ENCODE peak calls at places on chromosomes 13 and 19, in eight cellular contexts. N, D, K, M, X, C, Q and U are unnamed samples.

GRCh38 chr13:60617863-60618733 is 221.1 kb downstream of the TDRD3 start:
- DNase-seq in N (no peak), D (no peak), K (peak; percentile 44), M (no peak), X (no peak), C (no peak), Q (peak; percentile 77), U (no peak)

GRCh38 chr19:57465680-57466381 is 8.9 kb upstream of the VN1R1 start:
- DNase-seq in N (no peak), D (no peak), K (no peak), M (no peak), X (no peak), C (no peak), Q (peak; percentile 75), U (no peak)

GRCh38 chr13:27607125-27607524 is 13.2 kb downstream of the LNX2 start:
- DNase-seq in N (no peak), D (no peak), K (peak; percentile 89), M (no peak), X (no peak), C (no peak), Q (no peak), U (no peak)

GRCh38 chr13:108834193-108834592 is 204.8 kb downstream of the MYO16 start:
- DNase-seq in N (no peak), D (no peak), K (no peak), M (no peak), X (no peak), C (no peak), Q (no peak), U (no peak)

GRCh38 chr13:50923272-50923671 is 13.7 kb downstream of the RNASEH2B start:
- DNase-seq in N (no peak), D (no peak), K (no peak), M (no peak), X (no peak), C (no peak), Q (no peak), U (no peak)

GRCh38 chr19:33758541-33759013 is 38.1 kb upstream of the KCTD15 start:
- DNase-seq in N (no peak), D (no peak), K (no peak), M (no peak), X (peak; percentile 51), C (no peak), Q (no peak), U (no peak)

GRCh38 chr19:32692727-32693061 is 1.1 kb downstream of the NUDT19 start:
- DNase-seq in N (no peak), D (no peak), K (no peak), M (no peak), X (no peak), C (no peak), Q (no peak), U (no peak)

GRCh38 chr19:47509973-47510372 is 4.9 kb downstream of the NAPA start:
- DNase-seq in N (peak; percentile 67), D (peak; percentile 78), K (no peak), M (no peak), X (no peak), C (no peak), Q (no peak), U (peak; percentile 47)

GRCh38 chr19:42098781-42099180 is 22.8 kb downstream of the ZNF574 start:
- DNase-seq in N (no peak), D (no peak), K (no peak), M (no peak), X (no peak), C (no peak), Q (no peak), U (peak; percentile 84)

GRCh38 chr19:1409204-1410005 is 2.0 kb downstream of the DAZAP1 start:
- DNase-seq in N (peak; percentile 41), D (no peak), K (no peak), M (no peak), X (no peak), C (no peak), Q (no peak), U (no peak)

GRCh38 chr19:27974082-27974513 is 1238.9 kb downstream of the UQCRFS1 start:
- DNase-seq in N (no peak), D (no peak), K (peak; percentile 4), M (no peak), X (no peak), C (no peak), Q (peak; percentile 83), U (peak; percentile 56)

GRCh38 chr13:111262715-111263114 is 57.7 kb upstream of the TEX29 start:
- DNase-seq in N (no peak), D (no peak), K (no peak), M (no peak), X (no peak), C (no peak), Q (no peak), U (no peak)

GRCh38 chr13:50104493-50104892 is 89.2 kb downstream of the KCNRG start:
- DNase-seq in N (no peak), D (no peak), K (no peak), M (no peak), X (no peak), C (no peak), Q (no peak), U (no peak)

GRCh38 chr13:109708014-109708617 is 78.3 kb downstream of the IRS2 start:
- DNase-seq in N (no peak), D (no peak), K (no peak), M (no peak), X (no peak), C (no peak), Q (no peak), U (no peak)

GRCh38 chr13:111947876-111948275 is 119.1 kb upstream of the SOX1 start:
- DNase-seq in N (no peak), D (no peak), K (no peak), M (no peak), X (no peak), C (no peak), Q (no peak), U (no peak)

GRCh38 chr19:3284759-3285646 is 60.5 kb downstream of the CELF5 start:
- DNase-seq in N (peak; percentile 61), D (peak; percentile 93), K (peak; percentile 90), M (peak; percentile 66), X (peak; percentile 89), C (peak; percentile 21), Q (peak; percentile 100), U (peak; percentile 97)

GRCh38 chr19:47653856-47654255 is 44.9 kb downstream of the BICRA start:
- DNase-seq in N (no peak), D (no peak), K (no peak), M (no peak), X (no peak), C (no peak), Q (no peak), U (no peak)

GRCh38 chr19:2042485-2043268 is 8.4 kb downstream of the MKNK2 start:
- DNase-seq in N (peak; percentile 53), D (no peak), K (no peak), M (no peak), X (no peak), C (no peak), Q (no peak), U (peak; percentile 74)

GRCh38 chr13:75368167-75368566 is 113.8 kb downstream of the TBC1D4 start:
- DNase-seq in N (peak; percentile 41), D (no peak), K (peak; percentile 88), M (no peak), X (no peak), C (no peak), Q (no peak), U (no peak)

GRCh38 chr13:39810091-39810877 is 154.8 kb downstream of the COG6 start:
- DNase-seq in N (no peak), D (no peak), K (no peak), M (no peak), X (no peak), C (no peak), Q (peak; percentile 59), U (no peak)

GRCh38 chr13:93775507-93776108 is 549.0 kb downstream of the GPC6 start:
- DNase-seq in N (no peak), D (no peak), K (peak; percentile 50), M (no peak), X (no peak), C (no peak), Q (no peak), U (no peak)
- H3K27ac ChIP-seq in N (no peak overlapping the region), D (no peak overlapping the region), K (peak overlapping the region; percentile 52), M (no peak overlapping the region), X (no peak overlapping the region), C (no peak overlapping the region), Q (no peak overlapping the region), U (no peak overlapping the region)

DNA sequence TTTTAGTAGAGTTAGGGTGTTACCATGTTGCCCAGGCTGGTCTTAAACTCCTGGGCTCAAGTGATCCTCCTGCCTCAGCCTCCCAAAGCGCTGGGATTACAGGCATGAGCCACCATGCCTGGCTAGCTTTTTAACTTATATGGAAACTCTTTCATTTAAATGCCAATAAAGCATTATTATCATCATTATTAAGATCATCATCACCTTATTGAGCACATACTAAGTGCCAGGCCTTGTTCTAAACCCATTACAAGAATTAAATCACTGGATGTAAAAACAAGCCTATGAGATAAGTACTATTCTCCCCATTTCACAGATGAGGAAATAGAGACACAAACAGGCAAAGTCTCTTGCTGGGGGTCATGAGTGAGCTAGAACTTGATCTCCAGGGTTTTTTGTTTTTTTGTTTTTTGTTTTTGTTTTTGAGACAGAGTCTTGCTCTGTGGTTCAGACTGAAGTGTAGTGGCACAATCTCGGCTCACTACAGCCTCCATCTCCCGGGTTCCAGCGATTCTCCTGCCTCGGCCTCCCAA is 1.3 kb downstream of the GMFG start:
- DNase-seq in N (no peak), D (no peak), K (no peak), M (no peak), X (no peak), C (no peak), Q (no peak), U (no peak)
- H3K36me3 ChIP-seq in N (no peaks in the 10 kb centered on the region), D (no peaks in the 10 kb centered on the region), K (no peaks in the 10 kb centered on the region), M (peaks cover 8% of the 10 kb centered on the region), X (peaks cover 3% of the 10 kb centered on the region), C (no peaks in the 10 kb centered on the region), Q (no peaks in the 10 kb centered on the region), U (no peaks in the 10 kb centered on the region)

GRCh38 chr19:31461814-31462539 is 112.7 kb upstream of the TSHZ3 start:
- DNase-seq in N (no peak), D (no peak), K (no peak), M (no peak), X (no peak), C (no peak), Q (no peak), U (no peak)

GRCh38 chr19:31459430-31459829 is 110.2 kb upstream of the TSHZ3 start:
- DNase-seq in N (no peak), D (no peak), K (no peak), M (no peak), X (no peak), C (no peak), Q (no peak), U (no peak)
- TF ChIP-seq CTCF in N (no peak), D (no peak), K (no peak), M (no peak), X (no peak), C (no peak), Q (peak; percentile 64), U (no peak)

DNA sequence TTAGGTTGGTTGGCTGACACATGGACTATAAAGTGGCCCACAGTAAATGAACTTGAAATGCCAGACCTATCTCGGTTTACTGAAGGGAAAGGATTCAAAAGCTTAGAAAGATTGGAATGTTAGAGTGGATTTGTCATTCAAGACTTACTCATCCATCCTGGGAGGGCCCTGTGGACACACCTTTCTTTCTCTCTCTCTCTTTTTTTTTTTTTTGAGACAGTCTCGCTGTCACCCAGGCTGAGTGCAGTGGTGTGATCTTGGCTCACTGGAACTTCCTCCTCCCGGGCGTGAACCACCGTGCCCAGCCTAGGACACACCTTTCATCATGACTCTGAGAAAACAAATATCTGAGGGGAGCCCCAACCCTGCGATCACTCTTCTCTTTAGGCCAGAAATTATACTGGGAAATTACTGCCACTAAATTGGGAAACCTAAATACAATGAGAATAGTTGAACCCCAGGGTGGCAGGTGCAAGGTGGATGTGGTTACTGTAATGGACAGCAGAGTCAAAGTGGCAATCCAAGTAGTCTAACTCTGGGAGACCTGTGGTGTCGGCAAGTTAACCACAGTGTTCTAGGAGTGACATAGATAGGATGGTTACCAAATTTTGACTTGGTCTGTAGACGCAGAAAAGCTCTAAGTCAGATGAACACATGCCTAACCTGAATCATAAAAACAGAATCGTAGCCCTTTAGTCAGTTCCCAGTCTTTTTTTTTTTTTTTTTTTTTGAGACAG is 47.1 kb upstream of the ZMYM5 start:
- DNase-seq in N (no peak), D (no peak), K (peak; percentile 40), M (no peak), X (no peak), C (no peak), Q (no peak), U (no peak)
- H3K27ac ChIP-seq in N (no peak overlapping the region), D (no peak overlapping the region), K (no peak overlapping the region), M (no peak overlapping the region), X (no peak overlapping the region), C (no peak overlapping the region), Q (no peak overlapping the region), U (no peak overlapping the region)